ENCODE peak calls at places on chromosomes 5 and 9, in five cellular contexts. H is uterus, K is RWPE1, U is aorta, M is ovary. D is an unnamed sample.

GRCh38 chr9:20286154-20286553 is 336.1 kb downstream of the MLLT3 start:
- DNase-seq in M (no peak), H (no peak), U (no peak), K (no peak), D (no peak)

GRCh38 chr5:60826653-60827052 is 17.4 kb downstream of the ELOVL7 start:
- DNase-seq in K (no peak), M (no peak), U (no peak), H (no peak), D (no peak)

GRCh38 chr5:16372493-16372892 is 93.1 kb downstream of the ZNF622 start:
- DNase-seq in M (no peak), H (no peak), U (no peak), K (no peak), D (no peak)

GRCh38 chr5:14242871-14243383 is 99.8 kb downstream of the TRIO start:
- DNase-seq in K (no peak), U (no peak), H (no peak), M (no peak), D (no peak)

GRCh38 chr9:22682536-22683392 is 236.1 kb downstream of the DMRTA1 start:
- DNase-seq in U (no peak), K (peak), M (no peak), H (peak), D (no peak)

GRCh38 chr5:1214936-1215220 is 10.3 kb upstream of the SLC6A18 start:
- DNase-seq in U (peak), K (no peak), H (no peak), M (no peak), D (no peak)

GRCh38 chr5:74895906-74896305 is 29.7 kb upstream of the FAM169A start:
- DNase-seq in H (no peak), M (peak), K (peak), U (peak), D (peak)

GRCh38 chr5:36641416-36641815 is 35.0 kb downstream of the SLC1A3 start:
- DNase-seq in M (no peak), U (no peak), K (no peak), H (no peak), D (no peak)

GRCh38 chr5:8828596-8829321 is 717.1 kb downstream of the SEMA5A start:
- DNase-seq in U (no peak), K (no peak), H (no peak), M (no peak), D (no peak)

GRCh38 chr5:172582940-172583339 is 58.1 kb upstream of the NEURL1B start:
- DNase-seq in U (no peak), K (no peak), M (peak), H (no peak), D (no peak)

GRCh38 chr9:129408535-129409215 is 212.2 kb downstream of the C9orf50 start:
- DNase-seq in U (peak), K (no peak), H (no peak), M (peak), D (no peak)

GRCh38 chr5:179294891-179295777 is 50.1 kb downstream of the ADAMTS2 start:
- DNase-seq in U (peak), K (no peak), M (peak), H (peak), D (no peak)

GRCh38 chr5:19546521-19546920 is 441.5 kb downstream of the CDH18 start:
- DNase-seq in K (no peak), U (no peak), H (no peak), M (no peak), D (no peak)

GRCh38 chr5:136906545-136906944 is 541.2 kb upstream of the TRPC7 start:
- DNase-seq in H (no peak), K (no peak), M (no peak), U (no peak), D (no peak)

GRCh38 chr5:93642526-93642925 is 59.5 kb downstream of the NR2F1 start:
- DNase-seq in M (no peak), U (no peak), H (no peak), K (no peak), D (no peak)

GRCh38 chr5:120405291-120405864 is 58.7 kb upstream of the PRR16 start:
- DNase-seq in U (no peak), H (no peak), K (peak), M (no peak), D (no peak)

GRCh38 chr9:70911791-70912190 is 209.6 kb downstream of the TRPM3 start:
- DNase-seq in K (no peak), M (no peak), U (no peak), H (no peak), D (no peak)

GRCh38 chr9:6739218-6739617 is 18.6 kb upstream of the KDM4C start:
- DNase-seq in K (no peak), H (no peak), U (no peak), M (no peak), D (no peak)

GRCh38 chr9:33101104-33101951 is 24.9 kb upstream of the SMU1 start:
- DNase-seq in U (peak), H (no peak), M (no peak), K (peak), D (no peak)

DNA sequence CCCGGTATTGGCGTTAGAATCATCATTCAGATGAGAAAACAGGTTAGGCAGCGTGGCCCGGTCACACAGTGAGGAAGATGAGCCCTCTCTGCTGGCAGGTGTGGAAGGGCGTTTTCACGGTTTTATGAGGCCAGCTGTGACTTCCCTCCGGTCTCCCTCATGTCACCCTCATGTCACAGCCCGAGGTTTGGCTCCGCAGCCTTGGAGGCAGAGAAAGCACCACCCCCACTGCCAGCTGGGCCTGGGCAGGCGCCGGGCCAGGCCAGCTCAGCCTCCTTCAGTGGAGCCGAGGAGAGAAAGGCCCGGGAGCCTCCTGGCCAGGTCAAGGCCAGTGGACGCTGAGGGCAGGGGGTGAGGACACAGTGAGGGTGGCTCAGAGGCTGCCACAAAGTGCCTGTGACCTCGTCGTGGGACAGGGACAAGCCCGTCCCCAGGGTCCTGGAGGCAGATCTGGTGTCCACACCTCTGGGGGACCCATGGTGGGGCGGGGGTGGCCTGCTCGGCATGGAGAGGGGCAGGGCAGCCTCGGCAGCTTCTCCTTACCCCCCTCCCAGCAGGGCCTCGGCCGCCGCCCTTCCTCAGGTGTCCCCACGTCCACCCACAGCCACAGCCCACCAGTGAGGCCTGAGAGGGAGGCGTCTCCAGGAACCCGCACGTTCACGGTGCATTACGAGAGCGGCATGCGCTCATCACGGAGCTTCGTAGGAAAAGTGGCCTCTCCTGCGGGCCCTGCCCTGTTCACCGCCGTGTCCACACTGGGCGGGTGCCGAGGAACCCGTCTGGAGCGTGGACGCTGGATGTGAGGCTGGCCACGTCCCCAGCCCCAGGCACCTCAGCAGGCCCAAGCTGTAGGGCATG is 32.2 kb downstream of the EXD3 start:
- DNase-seq in K (no peak), U (no peak), M (no peak), H (no peak), D (no peak)
- H3K27ac ChIP-seq in K (peak), U (no peak), M (no peak), H (peak), D (peak)

GRCh38 chr5:95940758-95941682 is 20.6 kb downstream of the ELL2 start:
- DNase-seq in U (no peak), M (no peak), K (no peak), H (no peak), D (peak)
- H3K27ac ChIP-seq in U (no peak), M (no peak), K (no peak), H (no peak), D (peak)

GRCh38 chr9:133892193-133892920 is 99.8 kb downstream of the VAV2 start:
- DNase-seq in K (no peak), H (no peak), M (no peak), U (no peak), D (no peak)
- H3K27ac ChIP-seq in K (peak), H (no peak), M (no peak), U (no peak), D (no peak)

GRCh38 chr9:125816321-125816720 is 69.1 kb downstream of the PBX3 start:
- DNase-seq in K (no peak), M (no peak), U (no peak), H (no peak), D (no peak)
- H3K27ac ChIP-seq in K (no peak), M (no peak), U (no peak), H (no peak), D (no peak)

DNA sequence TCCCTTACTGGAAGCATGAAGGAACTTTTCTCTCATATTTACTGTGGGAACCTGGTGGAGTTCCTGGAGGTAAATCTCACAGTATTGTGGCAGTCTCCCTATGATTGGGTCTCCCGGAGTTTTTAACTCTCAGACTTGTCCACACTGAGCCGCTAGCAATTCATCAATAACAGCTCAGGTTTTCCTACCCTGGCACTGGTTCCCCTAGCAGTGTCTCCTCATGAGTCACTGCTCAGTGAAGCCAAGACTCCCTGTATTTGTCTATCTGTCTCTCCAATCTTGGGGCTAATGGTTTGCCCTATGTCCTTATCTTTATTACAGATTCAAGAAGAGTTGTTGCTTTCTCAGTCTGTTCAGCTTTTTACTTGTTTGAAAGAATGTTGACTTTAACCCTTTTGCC is 176.7 kb upstream of the FGF10 start:
- DNase-seq in K (no peak), H (no peak), M (no peak), U (no peak), D (no peak)
- H3K27ac ChIP-seq in K (no peak), H (no peak), M (no peak), U (no peak), D (no peak)